ENCODE peak calls at places on chromosomes 6 and 20, in seven cellular contexts. One of them, this sample, is unnamed. For H3K4me1, the result is how much of the 10 kb centered on the place peaks cover.

GRCh38 chr6:37871616-37872384 is 52.3 kb downstream of the ZFAND3 start:
- DNase-seq in uterus: no peak
- DNase-seq in heart left ventricle: no peak
- DNase-seq in upper lobe of left lung: no peak
- DNase-seq in A549: no peak
- DNase-seq in Peyer's patch: no peak
- DNase-seq in adrenal gland: no peak
- DNase-seq in this sample: no peak

GRCh38 chr6:100493206-100493888 is 28.6 kb upstream of the SIM1 start:
- DNase-seq in uterus: no peak
- DNase-seq in heart left ventricle: no peak
- DNase-seq in upper lobe of left lung: no peak
- DNase-seq in A549: no peak
- DNase-seq in Peyer's patch: no peak
- DNase-seq in adrenal gland: no peak
- DNase-seq in this sample: no peak

GRCh38 chr6:90502381-90502780 is 84.5 kb downstream of the MAP3K7 start:
- DNase-seq in uterus: no peak
- DNase-seq in heart left ventricle: no peak
- DNase-seq in upper lobe of left lung: no peak
- DNase-seq in A549: no peak
- DNase-seq in Peyer's patch: no peak
- DNase-seq in adrenal gland: no peak
- DNase-seq in this sample: no peak

GRCh38 chr6:132068766-132069165 is 117.6 kb upstream of the CCN2 start:
- DNase-seq in uterus: no peak
- DNase-seq in heart left ventricle: no peak
- DNase-seq in upper lobe of left lung: no peak
- DNase-seq in A549: no peak
- DNase-seq in Peyer's patch: no peak
- DNase-seq in adrenal gland: no peak
- DNase-seq in this sample: no peak

GRCh38 chr20:34328928-34329677 is 25.9 kb upstream of the AHCY start:
- DNase-seq in uterus: no peak
- DNase-seq in heart left ventricle: no peak
- DNase-seq in upper lobe of left lung: no peak
- DNase-seq in A549: no peak
- DNase-seq in Peyer's patch: no peak
- DNase-seq in adrenal gland: no peak
- DNase-seq in this sample: no peak

GRCh38 chr6:44234101-44235090 is 11.0 kb downstream of the SLC29A1 start:
- DNase-seq in uterus: peak
- DNase-seq in heart left ventricle: peak
- DNase-seq in upper lobe of left lung: peak
- DNase-seq in A549: no peak
- DNase-seq in Peyer's patch: no peak
- DNase-seq in adrenal gland: peak
- DNase-seq in this sample: peak

GRCh38 chr20:11726021-11726420 is 191.7 kb upstream of the BTBD3 start:
- DNase-seq in uterus: no peak
- DNase-seq in heart left ventricle: no peak
- DNase-seq in upper lobe of left lung: no peak
- DNase-seq in A549: no peak
- DNase-seq in Peyer's patch: no peak
- DNase-seq in adrenal gland: no peak
- DNase-seq in this sample: no peak

GRCh38 chr6:169320013-169320412 is 66.4 kb upstream of the THBS2 start:
- DNase-seq in uterus: no peak
- DNase-seq in heart left ventricle: no peak
- DNase-seq in upper lobe of left lung: no peak
- DNase-seq in A549: no peak
- DNase-seq in Peyer's patch: no peak
- DNase-seq in adrenal gland: no peak
- DNase-seq in this sample: no peak

GRCh38 chr20:46361386-46361785 is 45.0 kb downstream of the ELMO2 start:
- DNase-seq in uterus: no peak
- DNase-seq in heart left ventricle: no peak
- DNase-seq in upper lobe of left lung: no peak
- DNase-seq in A549: no peak
- DNase-seq in Peyer's patch: no peak
- DNase-seq in adrenal gland: no peak
- DNase-seq in this sample: no peak

GRCh38 chr6:46044876-46045617 is 29.4 kb upstream of the CLIC5 start:
- DNase-seq in uterus: no peak
- DNase-seq in heart left ventricle: peak
- DNase-seq in upper lobe of left lung: no peak
- DNase-seq in A549: peak
- DNase-seq in Peyer's patch: no peak
- DNase-seq in adrenal gland: peak
- DNase-seq in this sample: peak

GRCh38 chr20:32507998-32508774 is 76.9 kb downstream of the NOL4L start:
- DNase-seq in uterus: no peak
- DNase-seq in heart left ventricle: no peak
- DNase-seq in upper lobe of left lung: no peak
- DNase-seq in A549: no peak
- DNase-seq in Peyer's patch: no peak
- DNase-seq in adrenal gland: peak
- DNase-seq in this sample: no peak

GRCh38 chr6:28553986-28554881 is 28.6 kb downstream of the GPX5 start:
- DNase-seq in uterus: no peak
- DNase-seq in heart left ventricle: no peak
- DNase-seq in upper lobe of left lung: no peak
- DNase-seq in A549: no peak
- DNase-seq in Peyer's patch: no peak
- DNase-seq in adrenal gland: peak
- DNase-seq in this sample: no peak

GRCh38 chr6:14344486-14344885 is 226.9 kb downstream of the CD83 start:
- DNase-seq in uterus: no peak
- DNase-seq in heart left ventricle: no peak
- DNase-seq in upper lobe of left lung: no peak
- DNase-seq in A549: no peak
- DNase-seq in Peyer's patch: no peak
- DNase-seq in adrenal gland: no peak
- DNase-seq in this sample: no peak

GRCh38 chr6:16239090-16239797 is 857 bp downstream of the GMPR start:
- DNase-seq in uterus: peak
- DNase-seq in heart left ventricle: peak
- DNase-seq in upper lobe of left lung: peak
- DNase-seq in A549: no peak
- DNase-seq in Peyer's patch: no peak
- DNase-seq in adrenal gland: no peak
- DNase-seq in this sample: peak

GRCh38 chr6:13711384-13711725 is 280 bp downstream of the RANBP9 start:
- DNase-seq in uterus: no peak
- DNase-seq in heart left ventricle: no peak
- DNase-seq in upper lobe of left lung: no peak
- DNase-seq in A549: no peak
- DNase-seq in Peyer's patch: peak
- DNase-seq in adrenal gland: no peak
- DNase-seq in this sample: no peak

GRCh38 chr20:34410331-34410730 is 47.3 kb downstream of the ITCH start:
- DNase-seq in uterus: no peak
- DNase-seq in heart left ventricle: no peak
- DNase-seq in upper lobe of left lung: no peak
- DNase-seq in A549: no peak
- DNase-seq in Peyer's patch: no peak
- DNase-seq in adrenal gland: no peak
- DNase-seq in this sample: no peak

GRCh38 chr6:161395832-161396231 is 122.0 kb upstream of the AGPAT4 start:
- DNase-seq in uterus: no peak
- DNase-seq in heart left ventricle: no peak
- DNase-seq in upper lobe of left lung: no peak
- DNase-seq in A549: no peak
- DNase-seq in Peyer's patch: no peak
- DNase-seq in adrenal gland: no peak
- DNase-seq in this sample: no peak

GRCh38 chr6:121436172-121436965 is 923 bp downstream of the GJA1 start:
- DNase-seq in uterus: no peak
- DNase-seq in heart left ventricle: peak
- DNase-seq in upper lobe of left lung: peak
- DNase-seq in A549: no peak
- DNase-seq in Peyer's patch: no peak
- DNase-seq in adrenal gland: peak
- DNase-seq in this sample: no peak

GRCh38 chr6:11803596-11803981 is 25.0 kb upstream of the ADTRP start:
- DNase-seq in uterus: no peak
- DNase-seq in heart left ventricle: no peak
- DNase-seq in upper lobe of left lung: no peak
- DNase-seq in A549: no peak
- DNase-seq in Peyer's patch: no peak
- DNase-seq in adrenal gland: no peak
- DNase-seq in this sample: no peak

GRCh38 chr6:87066449-87067288 is 28.2 kb downstream of the CGA start:
- DNase-seq in uterus: peak
- DNase-seq in heart left ventricle: peak
- DNase-seq in upper lobe of left lung: no peak
- DNase-seq in A549: peak
- DNase-seq in Peyer's patch: no peak
- DNase-seq in adrenal gland: peak
- DNase-seq in this sample: peak

GRCh38 chr6:168302534-168302933 is 17.0 kb downstream of the DACT2 start:
- DNase-seq in uterus: no peak
- DNase-seq in heart left ventricle: peak
- DNase-seq in upper lobe of left lung: no peak
- DNase-seq in A549: no peak
- DNase-seq in Peyer's patch: no peak
- DNase-seq in adrenal gland: no peak
- DNase-seq in this sample: no peak

GRCh38 chr20:10696650-10697049 is 22.9 kb upstream of the JAG1 start:
- DNase-seq in uterus: no peak
- DNase-seq in heart left ventricle: no peak
- DNase-seq in upper lobe of left lung: no peak
- DNase-seq in A549: no peak
- DNase-seq in Peyer's patch: no peak
- DNase-seq in adrenal gland: no peak
- DNase-seq in this sample: no peak

GRCh38 chr20:31757254-31757653 is 18.2 kb downstream of the TPX2 start:
- DNase-seq in uterus: no peak
- DNase-seq in heart left ventricle: no peak
- DNase-seq in upper lobe of left lung: no peak
- DNase-seq in A549: no peak
- DNase-seq in Peyer's patch: no peak
- DNase-seq in adrenal gland: no peak
- DNase-seq in this sample: no peak

GRCh38 chr6:35601331-35602132 is 87.2 kb downstream of the FKBP5 start:
- DNase-seq in uterus: peak
- DNase-seq in heart left ventricle: peak
- DNase-seq in upper lobe of left lung: no peak
- DNase-seq in A549: peak
- DNase-seq in Peyer's patch: peak
- DNase-seq in adrenal gland: peak
- DNase-seq in this sample: peak

GRCh38 chr20:3698511-3699436 is 13.6 kb downstream of the SIGLEC1 start:
- DNase-seq in uterus: no peak
- DNase-seq in heart left ventricle: no peak
- DNase-seq in upper lobe of left lung: no peak
- DNase-seq in A549: no peak
- DNase-seq in Peyer's patch: no peak
- DNase-seq in adrenal gland: no peak
- DNase-seq in this sample: no peak

GRCh38 chr6:41774841-41775240 is 4.9 kb downstream of the FRS3 start:
- DNase-seq in uterus: no peak
- DNase-seq in heart left ventricle: no peak
- DNase-seq in upper lobe of left lung: no peak
- DNase-seq in A549: no peak
- DNase-seq in Peyer's patch: no peak
- DNase-seq in adrenal gland: no peak
- DNase-seq in this sample: no peak
- TF ChIP-seq POLR2A in uterus: no peak
- TF ChIP-seq POLR2A in heart left ventricle: no peak
- TF ChIP-seq POLR2A in upper lobe of left lung: no peak
- TF ChIP-seq POLR2A in A549: no peak
- TF ChIP-seq POLR2A in Peyer's patch: no peak
- TF ChIP-seq POLR2A in adrenal gland: no peak
- TF ChIP-seq POLR2A in this sample: no peak

GRCh38 chr6:2866183-2866846 is 24.7 kb upstream of the SERPINB1 start:
- DNase-seq in uterus: no peak
- DNase-seq in heart left ventricle: no peak
- DNase-seq in upper lobe of left lung: no peak
- DNase-seq in A549: no peak
- DNase-seq in Peyer's patch: no peak
- DNase-seq in adrenal gland: no peak
- DNase-seq in this sample: no peak
- H3K4me1 ChIP-seq in uterus: under half
- H3K4me1 ChIP-seq in heart left ventricle: under half
- H3K4me1 ChIP-seq in upper lobe of left lung: under half
- H3K4me1 ChIP-seq in A549: under half
- H3K4me1 ChIP-seq in Peyer's patch: under half
- H3K4me1 ChIP-seq in adrenal gland: under half
- H3K4me1 ChIP-seq in this sample: under half

DNA sequence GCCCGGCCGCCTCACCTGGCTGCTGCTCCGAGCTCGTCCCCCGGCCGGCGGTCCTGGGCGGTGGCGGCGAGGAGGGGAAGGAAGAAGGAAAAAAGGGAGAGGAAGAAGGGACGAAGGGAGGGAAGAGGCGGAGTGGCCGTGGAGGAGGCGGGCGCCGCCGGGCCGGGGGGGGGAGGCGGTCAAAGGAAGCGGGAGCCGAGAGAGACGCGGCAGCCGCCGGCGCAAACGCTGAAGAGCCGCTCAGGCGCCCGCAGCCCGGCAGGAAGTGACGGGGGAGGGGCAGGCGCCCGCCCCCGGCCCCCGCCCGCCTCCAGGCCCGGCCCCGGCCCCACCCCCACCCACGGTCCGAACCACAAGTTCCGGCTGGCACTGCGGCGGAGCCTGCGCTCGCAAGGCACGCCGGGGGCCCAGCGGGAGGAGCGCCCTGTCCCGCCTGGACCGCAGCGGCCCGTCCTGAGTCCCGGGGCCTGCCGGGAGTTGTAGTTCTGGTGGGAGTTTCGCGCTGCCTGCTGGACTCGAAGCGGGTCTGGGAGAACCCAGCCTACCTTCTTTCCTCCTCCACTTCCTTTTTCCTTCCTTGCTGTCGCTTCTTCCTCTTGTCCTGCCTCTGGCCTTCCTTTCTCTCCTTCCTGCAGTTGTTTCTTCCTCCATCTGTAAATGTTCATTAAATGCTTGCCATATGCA is at the start of gene STAU1:
- DNase-seq in uterus: peak
- DNase-seq in heart left ventricle: peak
- DNase-seq in upper lobe of left lung: peak
- DNase-seq in A549: peak
- DNase-seq in Peyer's patch: peak
- DNase-seq in adrenal gland: peak
- DNase-seq in this sample: peak
- TF ChIP-seq POLR2A in uterus: peak
- TF ChIP-seq POLR2A in heart left ventricle: peak
- TF ChIP-seq POLR2A in upper lobe of left lung: peak
- TF ChIP-seq POLR2A in A549: peak
- TF ChIP-seq POLR2A in Peyer's patch: peak
- TF ChIP-seq POLR2A in adrenal gland: peak
- TF ChIP-seq POLR2A in this sample: peak

DNA sequence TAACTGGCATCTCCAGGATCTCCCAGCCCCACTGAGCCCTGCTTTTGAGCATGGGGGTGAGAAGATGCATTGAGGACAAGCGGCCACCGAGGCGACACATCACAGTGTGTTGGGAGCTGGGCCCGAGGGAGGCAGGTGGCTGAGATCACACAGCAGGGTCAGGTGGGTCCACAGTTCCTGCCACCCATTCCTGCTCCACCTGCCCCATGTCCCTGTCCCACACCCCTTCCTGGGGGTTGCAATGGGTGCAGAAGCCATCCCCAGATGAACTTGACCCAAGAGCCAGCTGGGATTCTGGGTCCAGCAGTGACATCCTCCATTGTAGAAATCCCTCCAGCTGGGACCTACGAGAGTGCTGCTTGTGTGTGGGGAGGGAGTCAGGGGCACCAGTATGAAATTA is 1.0 kb downstream of the TGM2 start:
- DNase-seq in uterus: no peak
- DNase-seq in heart left ventricle: no peak
- DNase-seq in upper lobe of left lung: no peak
- DNase-seq in A549: no peak
- DNase-seq in Peyer's patch: no peak
- DNase-seq in adrenal gland: no peak
- DNase-seq in this sample: no peak
- H3K4me1 ChIP-seq in uterus: under half
- H3K4me1 ChIP-seq in heart left ventricle: half or more
- H3K4me1 ChIP-seq in upper lobe of left lung: under half
- H3K4me1 ChIP-seq in A549: half or more
- H3K4me1 ChIP-seq in Peyer's patch: under half
- H3K4me1 ChIP-seq in adrenal gland: under half
- H3K4me1 ChIP-seq in this sample: under half

This sample was measured in tibial nerve.